ENCODE peak calls at places on chromosomes 16 and 17, in eight cellular contexts. One of them, this sample, is unnamed.

GRCh38 chr16:89530401-89531381 is 22.5 kb downstream of the SPG7 start:
- DNase-seq in cardiac muscle cell: no peak
- DNase-seq in SJSA1: no peak
- DNase-seq in transverse colon: no peak
- DNase-seq in H9: no peak
- DNase-seq in hepatocyte: no peak
- DNase-seq in sigmoid colon: no peak
- DNase-seq in caudate nucleus: peak; percentile 39
- DNase-seq in this sample: no peak

GRCh38 chr16:49658491-49658890 is 197.4 kb downstream of the ZNF423 start:
- DNase-seq in cardiac muscle cell: no peak
- DNase-seq in SJSA1: no peak
- DNase-seq in caudate nucleus: no peak
- DNase-seq in H9: no peak
- DNase-seq in sigmoid colon: no peak
- DNase-seq in transverse colon: no peak
- DNase-seq in hepatocyte: no peak
- DNase-seq in this sample: no peak

GRCh38 chr17:9266769-9267168 is 245.5 kb downstream of the NTN1 start:
- DNase-seq in sigmoid colon: no peak
- DNase-seq in transverse colon: no peak
- DNase-seq in cardiac muscle cell: no peak
- DNase-seq in caudate nucleus: no peak
- DNase-seq in hepatocyte: no peak
- DNase-seq in H9: no peak
- DNase-seq in SJSA1: no peak
- DNase-seq in this sample: no peak

GRCh38 chr16:71737501-71737900 is 13.0 kb upstream of the PHLPP2 start:
- DNase-seq in SJSA1: no peak
- DNase-seq in sigmoid colon: no peak
- DNase-seq in transverse colon: no peak
- DNase-seq in hepatocyte: no peak
- DNase-seq in caudate nucleus: no peak
- DNase-seq in cardiac muscle cell: no peak
- DNase-seq in H9: no peak
- DNase-seq in this sample: no peak

GRCh38 chr17:5509482-5509881 is 23.1 kb downstream of the MIS12 start:
- DNase-seq in SJSA1: peak; percentile 87
- DNase-seq in hepatocyte: no peak
- DNase-seq in H9: peak; percentile 12
- DNase-seq in caudate nucleus: no peak
- DNase-seq in transverse colon: no peak
- DNase-seq in sigmoid colon: no peak
- DNase-seq in cardiac muscle cell: peak; percentile 40
- DNase-seq in this sample: no peak

GRCh38 chr17:49022391-49022941 is 25.3 kb downstream of the IGF2BP1 start:
- DNase-seq in H9: peak; percentile 96
- DNase-seq in hepatocyte: peak; percentile 54
- DNase-seq in SJSA1: peak; percentile 95
- DNase-seq in caudate nucleus: no peak
- DNase-seq in transverse colon: no peak
- DNase-seq in sigmoid colon: no peak
- DNase-seq in cardiac muscle cell: peak; percentile 89
- DNase-seq in this sample: peak; percentile 57

GRCh38 chr17:72501404-72502110 is 380.7 kb downstream of the SOX9 start:
- DNase-seq in cardiac muscle cell: no peak
- DNase-seq in sigmoid colon: no peak
- DNase-seq in caudate nucleus: peak; percentile 12
- DNase-seq in hepatocyte: no peak
- DNase-seq in H9: no peak
- DNase-seq in transverse colon: no peak
- DNase-seq in SJSA1: no peak
- DNase-seq in this sample: peak; percentile 78

GRCh38 chr17:39981207-39982068 is 831 bp downstream of the PSMD3 start:
- DNase-seq in H9: no peak
- DNase-seq in hepatocyte: peak; percentile 43
- DNase-seq in caudate nucleus: no peak
- DNase-seq in SJSA1: no peak
- DNase-seq in sigmoid colon: no peak
- DNase-seq in cardiac muscle cell: no peak
- DNase-seq in transverse colon: no peak
- DNase-seq in this sample: no peak

GRCh38 chr17:74475189-74475588 is 8.8 kb downstream of the CD300A start:
- DNase-seq in sigmoid colon: no peak
- DNase-seq in caudate nucleus: no peak
- DNase-seq in H9: no peak
- DNase-seq in hepatocyte: no peak
- DNase-seq in transverse colon: no peak
- DNase-seq in cardiac muscle cell: no peak
- DNase-seq in SJSA1: no peak
- DNase-seq in this sample: no peak

GRCh38 chr16:88014954-88015805 is 63.9 kb downstream of the BANP start:
- DNase-seq in caudate nucleus: no peak
- DNase-seq in cardiac muscle cell: no peak
- DNase-seq in SJSA1: no peak
- DNase-seq in H9: no peak
- DNase-seq in transverse colon: no peak
- DNase-seq in hepatocyte: no peak
- DNase-seq in sigmoid colon: peak; percentile 43
- DNase-seq in this sample: no peak

GRCh38 chr17:56592487-56593072 is 919 bp upstream of the NOG start:
- DNase-seq in SJSA1: peak; percentile 65
- DNase-seq in hepatocyte: peak; percentile 82
- DNase-seq in transverse colon: peak; percentile 41
- DNase-seq in H9: peak; percentile 84
- DNase-seq in sigmoid colon: no peak
- DNase-seq in caudate nucleus: peak; percentile 75
- DNase-seq in cardiac muscle cell: peak; percentile 49
- DNase-seq in this sample: peak; percentile 61

GRCh38 chr17:65123757-65124675 is 13.2 kb upstream of the RGS9 start:
- DNase-seq in transverse colon: peak; percentile 27
- DNase-seq in H9: no peak
- DNase-seq in caudate nucleus: no peak
- DNase-seq in hepatocyte: no peak
- DNase-seq in SJSA1: no peak
- DNase-seq in sigmoid colon: no peak
- DNase-seq in cardiac muscle cell: peak; percentile 48
- DNase-seq in this sample: no peak

GRCh38 chr17:47949197-47949759 is 7.9 kb downstream of the PNPO start:
- DNase-seq in SJSA1: peak; percentile 92
- DNase-seq in sigmoid colon: peak; percentile 92
- DNase-seq in H9: peak; percentile 96
- DNase-seq in caudate nucleus: peak; percentile 67
- DNase-seq in transverse colon: peak; percentile 95
- DNase-seq in cardiac muscle cell: peak; percentile 95
- DNase-seq in hepatocyte: peak; percentile 94
- DNase-seq in this sample: peak; percentile 98

GRCh38 chr16:64391009-64391663 is 730.7 kb downstream of the CDH11 start:
- DNase-seq in caudate nucleus: no peak
- DNase-seq in transverse colon: no peak
- DNase-seq in hepatocyte: no peak
- DNase-seq in H9: no peak
- DNase-seq in sigmoid colon: no peak
- DNase-seq in SJSA1: no peak
- DNase-seq in cardiac muscle cell: peak; percentile 17
- DNase-seq in this sample: no peak
- H3K27ac ChIP-seq in caudate nucleus: peak overlapping the region; percentile 90
- H3K27ac ChIP-seq in transverse colon: peak overlapping the region; percentile 25
- H3K27ac ChIP-seq in hepatocyte: peak overlapping the region; percentile 51
- H3K27ac ChIP-seq in H9: no peak overlapping the region
- H3K27ac ChIP-seq in sigmoid colon: peak overlapping the region; percentile 22
- H3K27ac ChIP-seq in SJSA1: peak overlapping the region; percentile 44
- H3K27ac ChIP-seq in cardiac muscle cell: no peak overlapping the region
- H3K27ac ChIP-seq in this sample: peak overlapping the region; percentile 36

GRCh38 chr17:76014100-76014924 is 12.8 kb downstream of the EVPL start:
- DNase-seq in sigmoid colon: peak; percentile 87
- DNase-seq in H9: peak; percentile 97
- DNase-seq in hepatocyte: peak; percentile 92
- DNase-seq in SJSA1: peak; percentile 86
- DNase-seq in transverse colon: peak; percentile 80
- DNase-seq in cardiac muscle cell: peak; percentile 79
- DNase-seq in caudate nucleus: peak; percentile 32
- DNase-seq in this sample: peak; percentile 80

GRCh38 chr17:76011951-76012350 is 11.3 kb downstream of the CDK3 start:
- DNase-seq in SJSA1: no peak
- DNase-seq in hepatocyte: no peak
- DNase-seq in sigmoid colon: no peak
- DNase-seq in transverse colon: no peak
- DNase-seq in caudate nucleus: no peak
- DNase-seq in cardiac muscle cell: no peak
- DNase-seq in H9: no peak
- DNase-seq in this sample: no peak

GRCh38 chr17:76009969-76010661 is 9.5 kb downstream of the CDK3 start:
- DNase-seq in hepatocyte: no peak
- DNase-seq in caudate nucleus: no peak
- DNase-seq in sigmoid colon: no peak
- DNase-seq in transverse colon: no peak
- DNase-seq in H9: no peak
- DNase-seq in cardiac muscle cell: no peak
- DNase-seq in SJSA1: no peak
- DNase-seq in this sample: no peak

GRCh38 chr17:76014925-76015261 is 12.2 kb downstream of the EVPL start:
- DNase-seq in transverse colon: no peak
- DNase-seq in cardiac muscle cell: no peak
- DNase-seq in H9: peak; percentile 59
- DNase-seq in caudate nucleus: no peak
- DNase-seq in sigmoid colon: no peak
- DNase-seq in SJSA1: no peak
- DNase-seq in hepatocyte: no peak
- DNase-seq in this sample: no peak

GRCh38 chr17:76013377-76013932 is 12.8 kb downstream of the CDK3 start:
- DNase-seq in caudate nucleus: no peak
- DNase-seq in H9: no peak
- DNase-seq in SJSA1: no peak
- DNase-seq in hepatocyte: no peak
- DNase-seq in transverse colon: no peak
- DNase-seq in sigmoid colon: no peak
- DNase-seq in cardiac muscle cell: no peak
- DNase-seq in this sample: no peak
- H3K27ac ChIP-seq in caudate nucleus: no peak overlapping the region
- H3K27ac ChIP-seq in H9: no peak overlapping the region
- H3K27ac ChIP-seq in SJSA1: no peak overlapping the region
- H3K27ac ChIP-seq in hepatocyte: no peak overlapping the region
- H3K27ac ChIP-seq in transverse colon: no peak overlapping the region
- H3K27ac ChIP-seq in sigmoid colon: no peak overlapping the region
- H3K27ac ChIP-seq in cardiac muscle cell: no peak overlapping the region
- H3K27ac ChIP-seq in this sample: no peak overlapping the region

DNA sequence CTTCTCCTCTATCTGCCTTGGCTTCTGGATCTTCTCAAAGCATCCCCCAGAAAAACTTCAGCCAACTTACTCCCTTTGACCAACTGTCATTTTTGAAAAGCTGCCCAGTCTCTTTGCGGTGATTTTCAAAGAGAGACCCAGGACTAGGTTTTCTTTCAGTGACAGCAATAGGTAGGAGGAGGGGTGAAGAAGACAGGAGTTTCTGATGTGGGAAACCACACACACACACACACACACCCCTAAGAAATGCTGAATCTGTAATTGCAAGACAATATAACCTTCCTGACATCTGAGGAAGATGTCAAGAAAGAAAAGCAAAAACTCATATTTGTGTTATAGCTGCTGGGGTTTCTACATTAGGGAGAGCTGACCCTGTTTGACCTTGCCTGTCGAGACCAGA is 5.2 kb downstream of the FAM20A start:
- DNase-seq in transverse colon: no peak
- DNase-seq in caudate nucleus: no peak
- DNase-seq in cardiac muscle cell: no peak
- DNase-seq in hepatocyte: no peak
- DNase-seq in SJSA1: no peak
- DNase-seq in H9: no peak
- DNase-seq in sigmoid colon: no peak
- DNase-seq in this sample: no peak
- H3K27ac ChIP-seq in transverse colon: no peak overlapping the region
- H3K27ac ChIP-seq in caudate nucleus: no peak overlapping the region
- H3K27ac ChIP-seq in cardiac muscle cell: no peak overlapping the region
- H3K27ac ChIP-seq in hepatocyte: no peak overlapping the region
- H3K27ac ChIP-seq in SJSA1: no peak overlapping the region
- H3K27ac ChIP-seq in H9: no peak overlapping the region
- H3K27ac ChIP-seq in sigmoid colon: no peak overlapping the region
- H3K27ac ChIP-seq in this sample: peak overlapping the region; percentile 30

GRCh38 chr17:50661795-50662391 is 27.2 kb downstream of the ABCC3 start:
- DNase-seq in hepatocyte: peak; percentile 80
- DNase-seq in caudate nucleus: no peak
- DNase-seq in sigmoid colon: peak; percentile 81
- DNase-seq in SJSA1: peak; percentile 96
- DNase-seq in H9: peak; percentile 79
- DNase-seq in transverse colon: peak; percentile 90
- DNase-seq in cardiac muscle cell: peak; percentile 84
- DNase-seq in this sample: peak; percentile 96

GRCh38 chr17:50659220-50659619 is 24.5 kb downstream of the ABCC3 start:
- DNase-seq in cardiac muscle cell: no peak
- DNase-seq in caudate nucleus: no peak
- DNase-seq in H9: peak; percentile 79
- DNase-seq in SJSA1: no peak
- DNase-seq in transverse colon: no peak
- DNase-seq in sigmoid colon: peak; percentile 60
- DNase-seq in hepatocyte: no peak
- DNase-seq in this sample: no peak

GRCh38 chr17:50660887-50661345 is 26.2 kb downstream of the ABCC3 start:
- DNase-seq in H9: no peak
- DNase-seq in cardiac muscle cell: no peak
- DNase-seq in transverse colon: no peak
- DNase-seq in hepatocyte: no peak
- DNase-seq in SJSA1: no peak
- DNase-seq in sigmoid colon: no peak
- DNase-seq in caudate nucleus: no peak
- DNase-seq in this sample: no peak

GRCh38 chr17:50661348-50661747 is 26.7 kb downstream of the ABCC3 start:
- DNase-seq in cardiac muscle cell: no peak
- DNase-seq in transverse colon: no peak
- DNase-seq in hepatocyte: no peak
- DNase-seq in caudate nucleus: no peak
- DNase-seq in sigmoid colon: no peak
- DNase-seq in SJSA1: no peak
- DNase-seq in H9: no peak
- DNase-seq in this sample: no peak

DNA sequence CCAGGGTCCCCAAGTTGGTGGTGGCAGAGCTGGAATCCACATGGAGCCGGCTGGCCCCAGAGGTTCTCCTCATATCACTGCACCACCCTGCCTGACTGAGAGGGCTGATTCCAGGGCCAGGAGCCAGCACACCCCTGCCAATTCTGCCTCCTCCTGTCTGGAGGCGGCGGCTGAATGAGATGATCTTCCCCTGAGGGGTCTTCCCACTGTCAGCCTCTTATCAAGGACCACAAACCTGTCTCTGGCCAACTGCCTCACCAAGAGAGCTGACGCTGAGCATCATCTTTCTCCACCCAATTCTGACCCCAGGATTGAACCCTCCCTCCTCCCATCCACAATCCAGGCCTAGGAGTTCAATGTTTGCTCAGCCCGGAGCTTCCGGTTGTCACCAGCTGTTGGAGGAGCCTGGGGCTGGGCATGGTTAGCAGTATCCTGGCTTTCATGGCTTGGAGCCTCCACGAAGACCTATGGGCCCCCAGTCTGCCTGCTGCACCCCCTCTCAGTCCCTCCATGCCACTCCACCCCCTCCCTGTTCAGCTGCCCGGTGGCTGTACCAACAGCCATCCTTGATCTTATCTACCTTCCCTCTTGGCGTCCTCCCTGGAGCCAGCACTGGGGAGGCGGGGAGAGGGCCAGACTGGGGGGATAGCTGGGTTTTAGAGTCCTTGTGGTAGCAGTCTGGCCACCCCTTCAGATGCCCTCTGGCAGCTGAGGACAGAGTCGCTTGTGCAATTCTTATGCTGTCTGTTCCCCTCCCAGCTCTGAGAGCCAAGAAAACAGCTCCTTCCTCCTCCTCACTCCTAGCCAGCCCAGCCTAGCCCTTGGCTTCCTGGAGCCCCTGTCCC is 25.6 kb downstream of the ABCC3 start:
- DNase-seq in hepatocyte: no peak
- DNase-seq in transverse colon: peak; percentile 60
- DNase-seq in H9: no peak
- DNase-seq in cardiac muscle cell: peak; percentile 58
- DNase-seq in caudate nucleus: no peak
- DNase-seq in SJSA1: no peak
- DNase-seq in sigmoid colon: no peak
- DNase-seq in this sample: peak; percentile 60
- H3K27ac ChIP-seq in hepatocyte: peak overlapping the region; percentile 81
- H3K27ac ChIP-seq in transverse colon: peak overlapping the region; percentile 81
- H3K27ac ChIP-seq in H9: no peak overlapping the region
- H3K27ac ChIP-seq in cardiac muscle cell: no peak overlapping the region
- H3K27ac ChIP-seq in caudate nucleus: no peak overlapping the region
- H3K27ac ChIP-seq in SJSA1: peak overlapping the region; percentile 85
- H3K27ac ChIP-seq in sigmoid colon: peak overlapping the region; percentile 32
- H3K27ac ChIP-seq in this sample: peak overlapping the region; percentile 84

This sample was measured in thyroid gland.